ENCODE peak calls at places on chromosomes 16 and 17, in nine cellular contexts. C is astrocyte of the cerebellum, L is NCI-H1105, Q is GM12865, R is HTR-8/SVneo, M is tibial artery, S is KBM-7, Z is heart right ventricle, E is posterior vena cava. G is an unnamed sample.

GRCh38 chr16:71407731-71408130 is 34.1 kb downstream of the TLE7 start:
- DNase-seq in C (no peak), L (no peak), Q (no peak), R (no peak), M (no peak), S (peak; percentile 59), Z (no peak), E (peak; percentile 12), G (no peak)

GRCh38 chr16:17497648-17498047 is 26.9 kb upstream of the XYLT1 start:
- DNase-seq in C (peak; percentile 31), L (no peak), Q (no peak), R (no peak), M (no peak), S (no peak), Z (no peak), E (no peak), G (no peak)

GRCh38 chr17:15257316-15257925 is 7.7 kb downstream of the PMP22 start:
- DNase-seq in C (peak; percentile 66), L (peak; percentile 74), Q (peak; percentile 64), R (peak; percentile 88), M (peak; percentile 81), S (peak; percentile 91), Z (peak; percentile 87), E (peak; percentile 94), G (peak; percentile 8)

GRCh38 chr17:55266051-55266957 is 1.5 kb downstream of the HLF start:
- DNase-seq in C (no peak), L (no peak), Q (no peak), R (no peak), M (no peak), S (no peak), Z (no peak), E (no peak), G (peak; percentile 21)

GRCh38 chr16:67571464-67571863 is 9.1 kb downstream of the CTCF start:
- DNase-seq in C (peak; percentile 31), L (no peak), Q (no peak), R (no peak), M (no peak), S (no peak), Z (no peak), E (no peak), G (no peak)

GRCh38 chr16:3030872-3031212 is 5.9 kb downstream of the BICDL2 start:
- DNase-seq in C (no peak), L (no peak), Q (no peak), R (no peak), M (no peak), S (no peak), Z (no peak), E (no peak), G (no peak)

GRCh38 chr17:38798614-38799500 is 499 bp downstream of the PIP4K2B start:
- DNase-seq in C (no peak), L (no peak), Q (peak; percentile 70), R (peak; percentile 51), M (peak; percentile 44), S (peak; percentile 69), Z (peak; percentile 49), E (peak; percentile 84), G (peak; percentile 39)

GRCh38 chr17:19724501-19725420 is 8.4 kb upstream of the SLC47A2 start:
- DNase-seq in C (no peak), L (no peak), Q (peak; percentile 37), R (no peak), M (peak; percentile 74), S (peak; percentile 18), Z (peak; percentile 34), E (peak; percentile 90), G (no peak)

GRCh38 chr16:67265834-67266233 is 13.5 kb upstream of the PLEKHG4 start:
- DNase-seq in C (no peak), L (no peak), Q (no peak), R (no peak), M (peak; percentile 6), S (no peak), Z (no peak), E (peak; percentile 25), G (no peak)

GRCh38 chr17:2053380-2054261 is 1.3 kb upstream of the HIC1 start:
- DNase-seq in C (no peak), L (peak; percentile 38), Q (peak; percentile 81), R (no peak), M (peak; percentile 73), S (peak; percentile 72), Z (peak; percentile 76), E (peak; percentile 95), G (peak; percentile 69)

GRCh38 chr16:56366945-56367344 is 58.4 kb downstream of the AMFR start:
- DNase-seq in C (no peak), L (no peak), Q (no peak), R (no peak), M (no peak), S (no peak), Z (no peak), E (no peak), G (no peak)

GRCh38 chr16:27195068-27195741 is 8.1 kb upstream of the KDM8 start:
- DNase-seq in C (no peak), L (no peak), Q (no peak), R (no peak), M (no peak), S (no peak), Z (no peak), E (no peak), G (no peak)

GRCh38 chr17:54694287-54694887 is 206.3 kb upstream of the TOM1L1 start:
- DNase-seq in C (no peak), L (peak; percentile 24), Q (no peak), R (no peak), M (no peak), S (no peak), Z (no peak), E (no peak), G (no peak)